ENCODE peak calls at places on chromosome 20, in ten cellular contexts. R is progenitor cell of endocrine pancreas, G is NT2/D1, S is choroid plexus epithelial cell, W is HuH-7.5, N is NB4, A is AG04449, J is Karpas-422, U is adipocyte, Z is HS-27A. Y is an unnamed sample.

GRCh38 chr20:25398363-25399037 is 7.9 kb upstream of the ABHD12 start:
- DNase-seq in R (no peak), G (no peak), S (no peak), W (no peak), N (no peak), A (no peak), J (no peak), U (peak), Z (no peak), Y (peak)

GRCh38 chr20:15528386-15529111 is 1044.7 kb downstream of the KIF16B start:
- DNase-seq in R (no peak), G (no peak), S (peak), W (no peak), N (no peak), A (no peak), J (no peak), U (peak), Z (peak), Y (no peak)

GRCh38 chr20:46963196-46963529 is 68.5 kb downstream of the EYA2 start:
- DNase-seq in R (no peak), G (no peak), S (no peak), W (no peak), N (no peak), A (no peak), J (no peak), U (no peak), Z (no peak), Y (no peak)

GRCh38 chr20:25276533-25277050 is 28.7 kb downstream of the PYGB start:
- DNase-seq in R (no peak), G (no peak), S (no peak), W (no peak), N (no peak), A (no peak), J (no peak), U (no peak), Z (no peak), Y (no peak)

GRCh38 chr20:21432911-21433310 is 35.6 kb upstream of the NKX2-4 start:
- DNase-seq in R (no peak), G (no peak), S (no peak), W (no peak), N (no peak), A (no peak), J (no peak), U (no peak), Z (no peak), Y (no peak)

GRCh38 chr20:4942336-4942735 is 59.0 kb downstream of the SLC23A2 start:
- DNase-seq in R (no peak), G (no peak), S (no peak), W (no peak), N (no peak), A (no peak), J (no peak), U (peak), Z (no peak), Y (no peak)

GRCh38 chr20:38426006-38426405 is 9.1 kb downstream of the SNHG17 start:
- DNase-seq in R (no peak), G (no peak), S (peak), W (no peak), N (peak), A (peak), J (no peak), U (peak), Z (peak), Y (no peak)

GRCh38 chr20:18904624-18905023 is 91.0 kb downstream of the SCP2D1 start:
- DNase-seq in R (no peak), G (no peak), S (no peak), W (no peak), N (peak), A (no peak), J (peak), U (no peak), Z (no peak), Y (no peak)

GRCh38 chr20:8043687-8044278 is 24.2 kb upstream of the TMX4 start:
- DNase-seq in R (no peak), G (peak), S (peak), W (peak), N (peak), A (no peak), J (peak), U (peak), Z (peak), Y (no peak)

GRCh38 chr20:37693203-37693602 is 627 bp upstream of the CTNNBL1 start:
- DNase-seq in R (no peak), G (no peak), S (peak), W (no peak), N (no peak), A (no peak), J (no peak), U (peak), Z (no peak), Y (no peak)

GRCh38 chr20:32792316-32792715 is 27.4 kb upstream of the MAPRE1 start:
- DNase-seq in R (no peak), G (peak), S (peak), W (no peak), N (peak), A (peak), J (no peak), U (peak), Z (no peak), Y (no peak)

GRCh38 chr20:41175201-41175651 is 37.9 kb downstream of the PLCG1 start:
- DNase-seq in R (peak), G (no peak), S (no peak), W (no peak), N (no peak), A (no peak), J (no peak), U (no peak), Z (no peak), Y (no peak)

GRCh38 chr20:50368813-50369224 is 141.4 kb upstream of the PTPN1 start:
- DNase-seq in R (no peak), G (no peak), S (peak), W (no peak), N (no peak), A (no peak), J (no peak), U (peak), Z (no peak), Y (no peak)

GRCh38 chr20:33751775-33752174 is 20.0 kb downstream of the ZNF341 start:
- DNase-seq in R (no peak), G (no peak), S (no peak), W (no peak), N (no peak), A (no peak), J (no peak), U (no peak), Z (no peak), Y (no peak)

GRCh38 chr20:2754426-2754825 is 46.0 kb downstream of the CPXM1 start:
- DNase-seq in R (no peak), G (no peak), S (no peak), W (no peak), N (no peak), A (no peak), J (no peak), U (no peak), Z (no peak), Y (no peak)

GRCh38 chr20:12827796-12828406 is 180.9 kb upstream of the SPTLC3 start:
- DNase-seq in R (no peak), G (no peak), S (peak), W (no peak), N (no peak), A (no peak), J (no peak), U (no peak), Z (no peak), Y (peak)

GRCh38 chr20:6566821-6567220 is 200.7 kb upstream of the BMP2 start:
- DNase-seq in R (no peak), G (no peak), S (peak), W (no peak), N (peak), A (no peak), J (no peak), U (peak), Z (peak), Y (no peak)

GRCh38 chr20:23293689-23294088 is 56.9 kb upstream of the NXT1 start:
- DNase-seq in R (no peak), G (no peak), S (no peak), W (no peak), N (no peak), A (no peak), J (no peak), U (no peak), Z (no peak), Y (no peak)

GRCh38 chr20:50876063-50876685 is 55.1 kb downstream of the ADNP start:
- DNase-seq in R (no peak), G (no peak), S (no peak), W (no peak), N (no peak), A (no peak), J (no peak), U (no peak), Z (no peak), Y (no peak)

GRCh38 chr20:35005463-35005961 is 49.8 kb downstream of the MYH7B start:
- DNase-seq in R (no peak), G (no peak), S (no peak), W (no peak), N (no peak), A (no peak), J (no peak), U (no peak), Z (no peak), Y (no peak)

GRCh38 chr20:38134427-38135281 is 30.4 kb downstream of the TGM2 start:
- DNase-seq in R (no peak), G (no peak), S (peak), W (no peak), N (peak), A (no peak), J (no peak), U (peak), Z (peak), Y (peak)

GRCh38 chr20:3074812-3075211 is 3.4 kb downstream of the OXT start:
- DNase-seq in R (no peak), G (no peak), S (no peak), W (no peak), N (no peak), A (no peak), J (no peak), U (no peak), Z (no peak), Y (no peak)

GRCh38 chr20:48659888-48660287 is 167.9 kb downstream of the PREX1 start:
- DNase-seq in R (no peak), G (no peak), S (no peak), W (no peak), N (no peak), A (no peak), J (no peak), U (no peak), Z (no peak), Y (no peak)

Y was measured in ELF-1.